ENCODE peak calls at places on chromosomes 16 and 17, in five cellular contexts. Y is mesenchymal stem cell, C is neuronal stem cell, T is H9, A is H1. D is an unnamed sample.

GRCh38 chr16:80993293-80993691 is 13.4 kb downstream of the CMC2 start:
- DNase-seq in Y (peak), A (no peak), C (no peak), T (no peak), D (peak)

GRCh38 chr17:42347198-42347597 is 41.0 kb downstream of the STAT3 start:
- DNase-seq in Y (peak), T (no peak), C (no peak), A (no peak), D (peak)

GRCh38 chr17:80636356-80637285 is 92.0 kb downstream of the RPTOR start:
- DNase-seq in A (no peak), C (no peak), Y (no peak), T (no peak), D (no peak)

GRCh38 chr17:56661906-56662305 is 68.4 kb downstream of the NOG start:
- DNase-seq in C (no peak), A (no peak), T (no peak), Y (no peak), D (no peak)

GRCh38 chr17:59416184-59416583 is 84.7 kb downstream of the YPEL2 start:
- DNase-seq in C (no peak), T (no peak), A (no peak), Y (no peak), D (no peak)

GRCh38 chr17:74011963-74012362 is 191.5 kb upstream of the RPL38 start:
- DNase-seq in A (no peak), T (no peak), C (no peak), Y (peak), D (no peak)

GRCh38 chr17:79160980-79161621 is 86.5 kb downstream of the ENGASE start:
- DNase-seq in Y (no peak), A (no peak), T (peak), C (no peak), D (no peak)

GRCh38 chr17:72887917-72888316 is 204.6 kb downstream of the SLC39A11 start:
- DNase-seq in C (no peak), T (no peak), A (no peak), Y (no peak), D (no peak)

GRCh38 chr16:56355786-56356275 is 69.5 kb downstream of the AMFR start:
- DNase-seq in Y (no peak), T (peak), C (no peak), A (no peak), D (peak)

GRCh38 chr16:14097182-14097951 is 26.2 kb downstream of the MRTFB start:
- DNase-seq in Y (peak), C (peak), T (no peak), A (no peak), D (peak)

GRCh38 chr16:58280846-58281301 is 14.0 kb downstream of the PRSS54 start:
- DNase-seq in C (no peak), Y (no peak), T (no peak), A (no peak), D (no peak)

GRCh38 chr17:74521701-74522201 is 9.5 kb downstream of the CD300LB start:
- DNase-seq in C (no peak), T (no peak), A (no peak), Y (no peak), D (peak)

GRCh38 chr17:57994436-57994835 is 6.4 kb upstream of the VEZF1 start:
- DNase-seq in Y (no peak), C (no peak), T (no peak), A (no peak), D (no peak)

GRCh38 chr17:13024033-13024432 is 6.2 kb upstream of the ELAC2 start:
- DNase-seq in A (no peak), T (no peak), Y (no peak), C (no peak), D (peak)

GRCh38 chr17:67289174-67289876 is 44.3 kb upstream of the HELZ start:
- DNase-seq in T (peak), A (no peak), C (no peak), Y (no peak), D (no peak)

GRCh38 chr16:642189-643049 is 791 bp downstream of the MCRIP2 start:
- DNase-seq in C (no peak), Y (peak), T (no peak), A (no peak), D (peak)

GRCh38 chr17:9023389-9024210 is 2.3 kb downstream of the NTN1 start:
- DNase-seq in A (no peak), T (no peak), Y (no peak), C (no peak), D (no peak)

GRCh38 chr16:48609453-48610023 is 442 bp downstream of the N4BP1 start:
- DNase-seq in C (no peak), A (no peak), Y (peak), T (peak), D (peak)

GRCh38 chr17:1464186-1464585 is 8.2 kb upstream of the CRK start:
- DNase-seq in A (no peak), Y (no peak), C (no peak), T (no peak), D (no peak)

GRCh38 chr16:30474062-30474452 is 1.5 kb downstream of the ITGAL start:
- DNase-seq in T (no peak), C (no peak), Y (no peak), A (no peak), D (no peak)
- H2BK12ac ChIP-seq in T (no peak), C (no peak), Y (no peak), A (no peak), D (no peak)

DNA sequence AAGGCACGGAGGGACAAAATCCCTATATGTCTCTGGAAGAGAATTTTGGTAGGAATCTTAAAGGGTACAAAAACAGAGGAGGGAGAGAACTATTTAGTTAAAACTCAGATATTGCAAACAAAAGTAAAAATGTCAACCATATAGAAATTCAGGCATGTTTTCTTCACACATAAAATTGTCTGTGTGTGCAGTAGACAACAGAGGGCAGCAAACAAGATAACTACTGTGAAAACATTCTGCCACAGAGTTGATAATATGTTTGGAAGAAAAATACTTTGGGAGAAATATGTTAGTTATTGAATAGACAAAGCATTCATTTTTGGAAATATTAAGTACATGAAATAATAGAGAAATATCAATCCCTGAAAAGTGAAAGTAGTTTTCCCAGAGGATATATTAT is 56.2 kb downstream of the SNX11 start:
- DNase-seq in T (no peak), Y (no peak), A (no peak), C (no peak), D (no peak)
- H2BK12ac ChIP-seq in T (no peak), Y (no peak), A (no peak), C (no peak), D (no peak)

DNA sequence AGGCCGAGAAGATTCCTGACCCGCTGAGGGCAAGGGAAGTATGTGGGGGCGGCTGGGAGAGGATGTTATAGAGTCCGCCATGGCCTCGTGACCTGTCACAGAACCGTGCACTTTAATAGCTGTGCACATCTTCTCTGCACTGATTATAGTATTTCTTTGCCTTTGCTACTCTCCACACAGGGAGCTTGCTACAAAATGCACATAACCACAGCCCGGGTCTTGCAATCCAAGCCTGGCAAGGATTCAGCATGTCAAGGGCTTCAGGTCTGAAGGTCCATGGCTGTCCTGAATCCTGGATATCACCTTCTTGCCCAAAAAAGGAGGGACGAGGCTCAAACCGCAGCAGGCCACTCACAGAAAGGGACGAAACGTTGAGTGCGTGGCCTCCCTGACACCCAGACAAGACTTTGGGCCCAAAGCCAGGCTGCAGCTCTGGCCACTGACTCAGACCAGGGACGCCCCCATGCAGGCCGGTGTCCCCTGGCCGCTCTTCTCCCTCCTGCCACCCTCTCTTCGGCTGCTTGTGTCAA is 43.7 kb downstream of the USP22 start:
- DNase-seq in A (no peak), T (peak), C (no peak), Y (no peak), D (no peak)
- H2BK12ac ChIP-seq in A (no peak), T (no peak), C (no peak), Y (no peak), D (no peak)

GRCh38 chr17:7463368-7463846 is 16.0 kb downstream of the ZBTB4 start:
- DNase-seq in A (no peak), C (no peak), T (no peak), Y (no peak), D (no peak)
- H2BK12ac ChIP-seq in A (no peak), C (no peak), T (no peak), Y (no peak), D (no peak)

GRCh38 chr16:72112452-72112792 is 18.8 kb downstream of the DHX38 start:
- DNase-seq in Y (no peak), C (no peak), A (no peak), T (no peak), D (no peak)

GRCh38 chr16:72113616-72113945 is 19.9 kb downstream of the DHX38 start:
- DNase-seq in C (no peak), A (no peak), T (no peak), Y (no peak), D (no peak)

GRCh38 chr16:72111653-72112451 is 18.2 kb downstream of the DHX38 start:
- DNase-seq in T (no peak), Y (no peak), A (no peak), C (no peak), D (no peak)

GRCh38 chr16:72110662-72111615 is 17.3 kb downstream of the DHX38 start:
- DNase-seq in Y (no peak), T (no peak), C (no peak), A (no peak), D (no peak)

DNA sequence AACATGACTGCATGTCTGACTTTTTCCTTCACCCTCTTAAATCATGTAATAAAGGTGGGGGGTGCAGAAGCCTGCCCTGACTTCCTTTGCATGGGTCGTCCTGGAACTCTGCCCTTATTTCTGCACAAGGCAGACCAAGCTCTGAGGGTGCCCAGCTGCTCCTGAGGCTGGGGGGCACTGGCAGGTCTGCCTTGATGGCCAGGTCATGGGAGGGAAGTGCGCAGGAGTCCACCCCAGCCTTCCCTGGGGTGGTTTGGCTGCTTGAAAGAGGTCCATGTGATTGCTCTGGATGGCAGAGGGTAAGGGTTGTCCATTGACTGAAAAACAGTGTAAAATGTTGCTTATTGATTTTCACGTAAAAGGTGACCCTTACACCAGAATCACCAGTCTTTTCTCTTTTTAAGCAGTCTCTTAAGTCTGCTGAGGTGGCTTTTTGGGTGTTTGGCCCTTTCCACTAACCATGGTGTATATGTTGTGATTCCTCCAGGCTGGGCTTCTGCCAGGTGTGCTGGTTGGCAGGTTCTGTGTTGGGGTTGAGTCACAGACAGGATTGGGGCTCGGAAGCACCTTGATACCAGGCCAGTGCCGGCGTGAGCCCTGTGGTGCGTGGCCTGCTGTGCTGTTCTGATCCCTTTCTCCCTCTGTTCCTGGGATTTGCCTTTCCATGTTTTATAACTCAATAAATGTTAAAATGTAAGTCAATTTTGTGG is 19.4 kb downstream of the DHX38 start:
- DNase-seq in A (no peak), C (no peak), T (no peak), Y (no peak), D (no peak)
- H2BK12ac ChIP-seq in A (no peak), C (no peak), T (no peak), Y (no peak), D (no peak)

GRCh38 chr17:48915459-48916282 is 7.5 kb downstream of the UBE2Z start:
- DNase-seq in A (no peak), C (no peak), Y (peak), T (no peak), D (peak)
- H2BK12ac ChIP-seq in A (no peak), C (no peak), Y (no peak), T (no peak), D (no peak)